ENCODE peak calls at places on chromosomes 4 and X, in four cellular contexts. One of them, this sample, is unnamed.
A peak's percentile ranks its signal among the peaks of the same experiment; 100 is the strongest.

GRCh38 chr4:87932718-87933136 is 42.8 kb upstream of the SPP1 start:
- DNase-seq in fibroblast of the aortic adventitia: no peak
- DNase-seq in endothelial cell: no peak
- DNase-seq in thyroid gland: no peak
- DNase-seq in this sample: no peak

GRCh38 chrX:40418413-40419195 is 162.2 kb upstream of the ATP6AP2 start:
- DNase-seq in fibroblast of the aortic adventitia: no peak
- DNase-seq in endothelial cell: no peak
- DNase-seq in thyroid gland: peak; percentile 53
- DNase-seq in this sample: peak; percentile 28

GRCh38 chr4:141719585-141719984 is 83.2 kb downstream of the IL15 start:
- DNase-seq in thyroid gland: no peak
- DNase-seq in endothelial cell: no peak
- DNase-seq in fibroblast of the aortic adventitia: no peak
- DNase-seq in this sample: no peak

GRCh38 chr4:92249541-92249940 is 54.2 kb upstream of the GRID2 start:
- DNase-seq in fibroblast of the aortic adventitia: no peak
- DNase-seq in endothelial cell: no peak
- DNase-seq in thyroid gland: no peak
- DNase-seq in this sample: no peak

GRCh38 chrX:136797787-136798186 is 17.1 kb upstream of the ARHGEF6 start:
- DNase-seq in endothelial cell: no peak
- DNase-seq in thyroid gland: no peak
- DNase-seq in fibroblast of the aortic adventitia: no peak
- DNase-seq in this sample: no peak

GRCh38 chr4:158299459-158300007 is 89.2 kb downstream of the TMEM144 start:
- DNase-seq in fibroblast of the aortic adventitia: no peak
- DNase-seq in thyroid gland: no peak
- DNase-seq in endothelial cell: no peak
- DNase-seq in this sample: no peak

GRCh38 chr4:17614416-17615299 is at the start of gene MED28:
- DNase-seq in endothelial cell: peak; percentile 90
- DNase-seq in fibroblast of the aortic adventitia: peak; percentile 97
- DNase-seq in thyroid gland: peak; percentile 97
- DNase-seq in this sample: peak; percentile 96

GRCh38 chrX:154016366-154017076 is 3.2 kb downstream of the IRAK1 start:
- DNase-seq in thyroid gland: no peak
- DNase-seq in endothelial cell: no peak
- DNase-seq in fibroblast of the aortic adventitia: no peak
- DNase-seq in this sample: no peak

GRCh38 chr4:175633310-175633709 is 178.8 kb downstream of the GPM6A start:
- DNase-seq in fibroblast of the aortic adventitia: no peak
- DNase-seq in thyroid gland: no peak
- DNase-seq in endothelial cell: no peak
- DNase-seq in this sample: no peak

GRCh38 chr4:20454440-20455037 is 202.8 kb downstream of the SLIT2 start:
- DNase-seq in thyroid gland: no peak
- DNase-seq in fibroblast of the aortic adventitia: no peak
- DNase-seq in endothelial cell: no peak
- DNase-seq in this sample: no peak

GRCh38 chr4:87659247-87659931 is 9.3 kb downstream of the DMP1 start:
- DNase-seq in thyroid gland: no peak
- DNase-seq in fibroblast of the aortic adventitia: no peak
- DNase-seq in endothelial cell: no peak
- DNase-seq in this sample: peak; percentile 19

GRCh38 chr4:110164856-110165255 is 33.6 kb downstream of the ELOVL6 start:
- DNase-seq in thyroid gland: no peak
- DNase-seq in endothelial cell: no peak
- DNase-seq in fibroblast of the aortic adventitia: no peak
- DNase-seq in this sample: no peak

GRCh38 chrX:134236690-134237362 is at the start of gene CCDC160:
- DNase-seq in endothelial cell: peak; percentile 76
- DNase-seq in fibroblast of the aortic adventitia: no peak
- DNase-seq in thyroid gland: peak; percentile 64
- DNase-seq in this sample: peak; percentile 51

GRCh38 chrX:10233173-10233572 is 76.4 kb downstream of the CLCN4 start:
- DNase-seq in fibroblast of the aortic adventitia: no peak
- DNase-seq in endothelial cell: no peak
- DNase-seq in thyroid gland: no peak
- DNase-seq in this sample: no peak

DNA sequence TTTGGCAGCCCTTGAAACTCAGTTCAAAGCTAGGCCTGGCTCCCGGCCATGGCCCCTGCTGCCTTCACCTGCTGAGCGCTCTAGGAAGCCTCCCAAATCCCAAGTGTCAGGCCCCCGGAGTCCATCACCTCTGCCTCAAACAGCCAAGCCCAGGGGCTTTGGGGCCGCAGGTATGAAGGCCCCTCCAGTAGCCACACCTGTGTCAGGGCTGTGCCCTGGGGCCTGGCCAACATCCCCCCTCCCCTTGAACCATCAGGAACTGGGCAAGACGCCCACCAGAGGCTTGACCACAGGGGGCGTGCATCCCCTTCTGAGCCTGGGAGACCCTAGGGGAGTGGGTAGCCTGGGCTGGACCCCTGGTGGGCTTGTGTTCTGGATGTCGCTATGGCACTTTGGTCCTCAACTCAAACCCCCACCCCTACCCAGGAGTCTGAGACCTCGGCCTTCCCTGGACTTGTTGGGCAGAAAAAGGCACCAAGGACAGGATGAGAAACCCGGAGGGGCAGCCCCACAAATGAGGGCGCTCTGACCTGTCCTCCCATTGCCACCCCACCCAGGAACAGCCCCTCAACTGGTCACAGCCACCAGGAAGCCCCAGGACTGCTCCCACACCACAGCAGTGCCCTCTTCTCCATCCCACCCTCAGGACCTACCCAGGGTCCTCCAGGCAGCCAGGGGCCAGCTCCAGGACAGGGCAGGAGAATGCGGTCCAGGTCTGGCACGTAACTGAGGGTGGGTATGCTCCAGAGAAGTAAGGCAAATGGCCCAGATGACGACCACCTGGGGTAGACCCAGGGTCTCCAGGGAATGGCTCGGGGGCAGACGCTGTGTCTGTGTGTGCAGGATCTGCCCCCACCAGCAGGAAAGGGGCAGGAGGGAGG is 4.2 kb upstream of the SLBP start:
- DNase-seq in endothelial cell: no peak
- DNase-seq in fibroblast of the aortic adventitia: no peak
- DNase-seq in thyroid gland: no peak
- DNase-seq in this sample: no peak
- TF ChIP-seq CTCF in endothelial cell: no peak
- TF ChIP-seq CTCF in fibroblast of the aortic adventitia: no peak
- TF ChIP-seq CTCF in thyroid gland: no peak
- TF ChIP-seq CTCF in this sample: no peak

DNA sequence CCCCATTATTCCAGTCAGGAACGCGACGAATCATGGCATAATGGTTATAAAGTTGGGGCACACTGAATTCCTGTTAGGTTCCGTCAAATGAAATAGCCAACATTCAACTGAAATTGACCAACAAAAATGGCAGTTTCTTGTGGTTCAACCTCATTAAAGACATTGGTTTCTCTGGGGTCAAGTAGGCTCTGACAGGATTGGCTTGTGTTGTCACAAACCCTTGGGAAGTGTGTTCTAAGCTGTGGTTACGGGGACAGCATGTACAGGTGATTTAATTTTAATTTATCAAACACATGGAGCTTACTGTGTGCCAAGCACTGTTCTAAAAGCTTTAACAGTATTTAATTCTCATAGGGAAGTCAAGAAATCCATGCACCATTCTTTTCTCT is 751 bp downstream of the XK start:
- DNase-seq in endothelial cell: no peak
- DNase-seq in thyroid gland: no peak
- DNase-seq in fibroblast of the aortic adventitia: no peak
- DNase-seq in this sample: no peak
- TF ChIP-seq CTCF in endothelial cell: no peak
- TF ChIP-seq CTCF in thyroid gland: no peak
- TF ChIP-seq CTCF in fibroblast of the aortic adventitia: no peak
- TF ChIP-seq CTCF in this sample: no peak

DNA sequence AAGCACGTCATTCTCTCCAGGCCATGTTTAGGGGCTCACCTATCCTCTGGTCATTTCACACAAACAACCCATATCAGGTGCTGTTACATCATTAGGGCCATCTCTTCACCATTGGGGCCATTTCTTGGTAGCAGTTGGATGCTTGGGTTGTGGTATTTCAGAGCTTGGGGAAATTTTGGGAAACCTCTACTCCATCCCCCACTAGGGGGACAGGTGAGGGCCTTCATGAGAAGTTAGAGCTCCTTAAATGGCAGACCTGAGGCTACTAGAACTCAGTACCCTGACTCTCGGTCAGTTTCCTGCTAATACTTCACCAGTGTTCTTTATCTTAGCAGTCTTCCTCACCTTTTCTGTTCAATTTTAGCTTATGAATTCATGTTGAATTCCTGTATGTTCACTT is 50.2 kb downstream of the ZNF827 start:
- DNase-seq in thyroid gland: no peak
- DNase-seq in fibroblast of the aortic adventitia: no peak
- DNase-seq in endothelial cell: no peak
- DNase-seq in this sample: no peak
- TF ChIP-seq CTCF in thyroid gland: no peak
- TF ChIP-seq CTCF in fibroblast of the aortic adventitia: peak; percentile 31
- TF ChIP-seq CTCF in endothelial cell: peak; percentile 42
- TF ChIP-seq CTCF in this sample: no peak

GRCh38 chrX:48466696-48467095 is 3.4 kb downstream of the SLC38A5 start:
- DNase-seq in thyroid gland: no peak
- DNase-seq in endothelial cell: no peak
- DNase-seq in fibroblast of the aortic adventitia: no peak
- DNase-seq in this sample: no peak
- TF ChIP-seq CTCF in thyroid gland: no peak
- TF ChIP-seq CTCF in endothelial cell: peak; percentile 14
- TF ChIP-seq CTCF in fibroblast of the aortic adventitia: peak; percentile 18
- TF ChIP-seq CTCF in this sample: no peak

GRCh38 chr4:98626350-98626749 is 32.1 kb downstream of the TSPAN5 start:
- DNase-seq in thyroid gland: peak; percentile 15
- DNase-seq in fibroblast of the aortic adventitia: peak; percentile 90
- DNase-seq in endothelial cell: no peak
- DNase-seq in this sample: no peak

GRCh38 chr4:98625399-98625798 is 33.0 kb downstream of the TSPAN5 start:
- DNase-seq in endothelial cell: no peak
- DNase-seq in fibroblast of the aortic adventitia: no peak
- DNase-seq in thyroid gland: no peak
- DNase-seq in this sample: no peak

GRCh38 chr4:98625920-98626319 is 32.5 kb downstream of the TSPAN5 start:
- DNase-seq in thyroid gland: no peak
- DNase-seq in fibroblast of the aortic adventitia: no peak
- DNase-seq in endothelial cell: no peak
- DNase-seq in this sample: no peak

GRCh38 chr4:98627477-98627876 is 30.9 kb downstream of the TSPAN5 start:
- DNase-seq in endothelial cell: no peak
- DNase-seq in fibroblast of the aortic adventitia: no peak
- DNase-seq in thyroid gland: no peak
- DNase-seq in this sample: no peak

GRCh38 chr4:98627883-98628282 is 30.5 kb downstream of the TSPAN5 start:
- DNase-seq in thyroid gland: no peak
- DNase-seq in fibroblast of the aortic adventitia: peak; percentile 90
- DNase-seq in endothelial cell: no peak
- DNase-seq in this sample: no peak
- TF ChIP-seq CTCF in thyroid gland: no peak
- TF ChIP-seq CTCF in fibroblast of the aortic adventitia: no peak
- TF ChIP-seq CTCF in endothelial cell: no peak
- TF ChIP-seq CTCF in this sample: no peak

GRCh38 chr4:4329496-4329895 is 39.4 kb downstream of the ZBTB49 start:
- DNase-seq in endothelial cell: no peak
- DNase-seq in fibroblast of the aortic adventitia: no peak
- DNase-seq in thyroid gland: no peak
- DNase-seq in this sample: no peak

GRCh38 chr4:4330794-4331193 is 40.7 kb downstream of the ZBTB49 start:
- DNase-seq in fibroblast of the aortic adventitia: no peak
- DNase-seq in thyroid gland: no peak
- DNase-seq in endothelial cell: no peak
- DNase-seq in this sample: no peak

GRCh38 chr4:4328206-4328605 is 38.2 kb downstream of the ZBTB49 start:
- DNase-seq in thyroid gland: no peak
- DNase-seq in fibroblast of the aortic adventitia: no peak
- DNase-seq in endothelial cell: no peak
- DNase-seq in this sample: no peak

GRCh38 chr4:4327652-4328121 is 37.6 kb downstream of the ZBTB49 start:
- DNase-seq in endothelial cell: peak; percentile 72
- DNase-seq in thyroid gland: no peak
- DNase-seq in fibroblast of the aortic adventitia: no peak
- DNase-seq in this sample: no peak

GRCh38 chr4:4328840-4329239 is 38.8 kb downstream of the ZBTB49 start:
- DNase-seq in fibroblast of the aortic adventitia: no peak
- DNase-seq in thyroid gland: no peak
- DNase-seq in endothelial cell: no peak
- DNase-seq in this sample: no peak
- TF ChIP-seq CTCF in fibroblast of the aortic adventitia: no peak
- TF ChIP-seq CTCF in thyroid gland: no peak
- TF ChIP-seq CTCF in endothelial cell: no peak
- TF ChIP-seq CTCF in this sample: no peak

DNA sequence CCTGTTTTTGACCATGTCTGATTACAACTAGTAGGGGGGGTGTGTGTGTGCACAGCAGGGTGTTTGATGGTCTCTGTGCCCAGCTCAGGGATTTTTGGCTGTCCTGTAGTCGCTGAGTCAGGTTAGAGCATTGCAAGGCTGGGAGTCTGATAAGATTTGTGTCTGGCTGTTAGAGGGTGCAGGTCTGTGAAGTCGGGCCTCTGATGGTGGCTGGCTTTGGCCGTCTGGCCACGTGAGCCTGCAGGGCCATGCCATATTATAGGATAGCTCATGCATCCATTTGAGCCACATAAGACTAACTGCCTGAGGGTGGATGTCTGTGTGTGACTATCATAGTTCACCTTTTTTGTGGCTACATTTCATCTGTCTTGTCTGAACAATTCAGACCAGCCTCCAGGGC is 4.9 kb downstream of the PORCN start:
- DNase-seq in fibroblast of the aortic adventitia: no peak
- DNase-seq in endothelial cell: no peak
- DNase-seq in thyroid gland: no peak
- DNase-seq in this sample: no peak
- TF ChIP-seq CTCF in fibroblast of the aortic adventitia: no peak
- TF ChIP-seq CTCF in endothelial cell: no peak
- TF ChIP-seq CTCF in thyroid gland: no peak
- TF ChIP-seq CTCF in this sample: no peak

This sample was measured in prostate gland.